ENCODE peak calls at places on chromosomes 5 and 9, in four cellular contexts. V is K562, G is HepG2, U is H1. N is an unnamed sample.

GRCh38 chr5:78610163-78610583 is 38.4 kb downstream of the LHFPL2 start:
- DNase-seq in V (no peak), G (no peak), U (no peak), N (no peak)

GRCh38 chr9:68780735-68781134 is 75.7 kb downstream of the PIP5K1B start:
- DNase-seq in V (peak), G (peak), U (no peak), N (no peak)

GRCh38 chr9:109806506-109807115 is 26.6 kb downstream of the PALM2AKAP2 start:
- DNase-seq in V (no peak), G (no peak), U (no peak), N (no peak)

GRCh38 chr5:62720036-62720441 is 141.4 kb downstream of the LRRC70 start:
- DNase-seq in V (peak), G (peak), U (peak), N (peak)

GRCh38 chr9:19229725-19230355 is 653 bp upstream of the DENND4C start:
- DNase-seq in V (peak), G (peak), U (peak), N (peak)

GRCh38 chr5:90560771-90561170 is 2.2 kb downstream of the ADGRV1 start:
- DNase-seq in V (no peak), G (no peak), U (no peak), N (no peak)

GRCh38 chr5:94901071-94901979 is 282.9 kb downstream of the SLF1 start:
- DNase-seq in V (no peak), G (no peak), U (no peak), N (no peak)

GRCh38 chr5:1479581-1480188 is 34.4 kb upstream of the SLC6A3 start:
- DNase-seq in V (peak), G (peak), U (no peak), N (no peak)

GRCh38 chr9:95130484-95130883 is 187.0 kb downstream of the FANCC start:
- DNase-seq in V (no peak), G (no peak), U (no peak), N (no peak)

GRCh38 chr9:136225748-136226679 is 19.6 kb downstream of the QSOX2 start:
- DNase-seq in V (peak), G (peak), U (peak), N (peak)

GRCh38 chr9:14336244-14336643 is 22.3 kb upstream of the NFIB start:
- DNase-seq in V (no peak), G (no peak), U (no peak), N (no peak)

GRCh38 chr9:124032247-124032646 is 20.7 kb downstream of the LHX2 start:
- DNase-seq in V (no peak), G (no peak), U (no peak), N (no peak)

GRCh38 chr5:56396634-56397033 is 163.5 kb upstream of the ANKRD55 start:
- DNase-seq in V (no peak), G (no peak), U (no peak), N (no peak)

GRCh38 chr5:6775595-6775994 is 62.4 kb downstream of the TENT4A start:
- DNase-seq in V (no peak), G (no peak), U (no peak), N (no peak)

GRCh38 chr5:142819816-142820215 is 49.6 kb downstream of the ARHGAP26 start:
- DNase-seq in V (no peak), G (no peak), U (no peak), N (no peak)

GRCh38 chr5:179209359-179210150 is 135.7 kb downstream of the ADAMTS2 start:
- DNase-seq in V (no peak), G (no peak), U (no peak), N (no peak)

GRCh38 chr5:61409568-61409967 is 77.5 kb downstream of the ZSWIM6 start:
- DNase-seq in V (peak), G (peak), U (no peak), N (peak)

GRCh38 chr9:129501771-129502324 is 119.1 kb downstream of the C9orf50 start:
- DNase-seq in V (no peak), G (no peak), U (no peak), N (no peak)

GRCh38 chr5:127307868-127308267 is 17.3 kb downstream of the MEGF10 start:
- DNase-seq in V (no peak), G (no peak), U (no peak), N (no peak)

GRCh38 chr5:174571662-174572397 is 152.6 kb upstream of the MSX2 start:
- DNase-seq in V (no peak), G (peak), U (no peak), N (peak)

GRCh38 chr5:98768160-98769005 is 5.1 kb upstream of the RGMB start:
- DNase-seq in V (peak), G (peak), U (peak), N (no peak)

GRCh38 chr9:70435948-70436347 is 21.5 kb upstream of the KLF9 start:
- DNase-seq in V (no peak), G (no peak), U (no peak), N (no peak)
- TF ChIP-seq ATF3 in V (no peak), G (no peak), U (no peak), N (no peak)

DNA sequence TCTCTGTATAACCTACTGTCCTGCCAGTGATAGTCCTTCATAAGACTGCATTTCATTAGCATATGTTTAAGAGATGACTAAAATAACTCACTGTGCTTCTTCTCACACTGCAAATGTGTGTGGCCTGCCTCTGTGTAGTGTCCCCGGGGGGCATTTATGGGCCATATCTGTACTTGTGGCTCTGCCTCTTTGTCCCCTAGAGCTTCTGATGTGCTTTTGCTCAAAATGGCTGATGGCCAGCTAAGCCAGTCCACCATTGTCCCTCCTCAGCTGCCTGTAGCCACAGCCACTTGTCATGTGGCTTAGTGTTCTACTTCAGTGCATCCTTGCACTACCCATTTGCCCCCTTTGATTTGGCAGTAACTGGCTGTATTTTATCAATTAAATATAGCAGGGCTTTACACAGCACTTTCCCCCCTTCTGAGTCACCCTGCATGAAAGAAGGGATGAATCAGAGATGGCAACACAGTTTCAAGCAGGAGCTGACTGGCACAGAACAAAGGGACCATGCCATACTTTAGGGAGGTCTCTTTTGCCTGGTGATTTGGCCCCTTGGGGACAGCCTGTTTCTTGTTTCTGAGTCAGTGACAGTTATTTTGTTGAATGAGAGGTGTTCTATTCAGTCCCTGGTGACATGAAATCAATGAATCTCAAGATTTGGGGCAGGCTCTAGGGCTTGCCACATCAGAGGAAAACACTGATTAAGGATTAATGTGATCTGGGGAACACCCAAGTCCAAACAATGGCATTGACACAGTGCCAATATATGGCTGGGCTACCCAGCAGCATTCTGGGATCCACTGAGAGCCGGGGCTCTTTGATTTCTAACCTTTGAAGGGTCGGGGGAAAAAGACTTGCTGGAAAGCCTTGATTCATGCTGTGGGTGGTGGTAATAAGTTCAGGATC is 245.5 kb downstream of the SMARCA2 start:
- DNase-seq in V (no peak), G (no peak), U (no peak), N (peak)
- TF ChIP-seq JUND in V (no peak), G (no peak), U (no peak), N (peak)

DNA sequence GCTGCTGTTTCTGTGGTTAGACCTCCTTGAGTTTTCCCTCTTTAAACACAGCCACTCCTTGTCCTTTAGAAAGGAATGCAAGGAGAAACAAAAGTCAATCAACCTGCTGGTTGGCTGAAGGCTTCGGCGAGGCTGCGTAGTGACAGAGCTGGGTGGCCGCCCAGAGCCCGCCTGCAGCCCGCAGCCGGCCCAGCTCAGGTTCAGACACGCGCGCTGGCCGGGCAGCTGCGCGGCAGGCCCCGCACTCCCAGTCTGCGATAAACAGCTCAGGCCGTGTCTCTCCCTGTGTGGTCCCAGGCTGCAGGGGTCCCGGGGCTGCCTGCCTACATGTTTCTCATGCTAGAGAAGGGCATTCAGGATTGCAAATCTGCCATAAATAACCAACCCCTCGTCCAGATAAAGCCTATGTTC is 115.4 kb downstream of the HSD17B3 start:
- DNase-seq in V (no peak), G (no peak), U (peak), N (no peak)
- TF ChIP-seq FOSL1 in V (no peak), G (no peak), U (no peak), N (no peak)

GRCh38 chr5:107808671-107809137 is 138.0 kb upstream of the EFNA5 start:
- DNase-seq in V (no peak), G (peak), U (peak), N (no peak)
- TF ChIP-seq ATF3 in V (no peak), G (no peak), U (no peak), N (no peak)

GRCh38 chr5:144017119-144017518 is 153.3 kb downstream of the YIPF5 start:
- DNase-seq in V (no peak), G (no peak), U (no peak), N (no peak)

GRCh38 chr5:144013816-144014215 is 156.6 kb downstream of the YIPF5 start:
- DNase-seq in V (no peak), G (no peak), U (no peak), N (no peak)

GRCh38 chr5:144017631-144018030 is 152.8 kb downstream of the YIPF5 start:
- DNase-seq in V (no peak), G (no peak), U (no peak), N (no peak)
- TF ChIP-seq JUND in V (no peak), G (no peak), U (no peak), N (no peak)

GRCh38 chr5:97628011-97628410 is 445.0 kb upstream of the RIOK2 start:
- DNase-seq in V (no peak), G (no peak), U (no peak), N (no peak)
- TF ChIP-seq FOSL1 in V (no peak), G (no peak), U (no peak), N (no peak)

DNA sequence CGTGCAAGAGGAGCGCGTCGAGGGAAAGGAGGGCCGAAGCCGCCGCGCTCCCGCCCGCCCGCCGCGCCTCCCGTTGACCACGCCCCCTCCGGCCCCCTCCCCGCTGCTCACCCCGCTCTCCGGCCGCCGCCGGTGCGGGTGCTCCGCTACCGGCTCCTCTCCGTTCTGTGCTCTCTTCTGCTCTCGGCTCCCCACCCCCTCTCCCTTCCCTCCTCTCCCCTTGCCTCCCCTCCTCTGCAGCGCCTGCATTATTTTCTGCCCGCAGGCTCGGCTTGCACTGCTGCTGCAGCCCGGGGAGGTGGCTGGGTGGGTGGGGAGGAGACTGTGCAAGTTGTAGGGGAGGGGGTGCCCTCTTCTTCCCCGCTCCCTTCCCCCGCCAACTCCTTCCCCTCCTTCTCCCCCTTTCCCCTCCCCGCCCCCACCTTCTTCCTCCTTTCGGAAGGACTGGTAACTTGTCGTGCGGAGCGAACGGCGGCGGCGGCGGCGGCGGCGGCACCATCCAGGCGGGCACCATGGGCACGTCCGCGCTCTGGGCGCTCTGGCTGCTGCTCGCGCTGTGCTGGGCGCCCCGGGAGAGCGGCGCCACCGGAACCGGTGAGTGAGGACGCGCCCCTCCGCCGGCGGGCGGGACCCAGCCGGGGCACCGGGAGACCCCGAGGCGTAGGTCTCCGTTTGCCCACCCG is at the start of gene VLDLR:
- DNase-seq in V (peak), G (no peak), U (no peak), N (no peak)
- TF ChIP-seq ATF3 in V (no peak), G (no peak), U (no peak), N (no peak)

GRCh38 chr5:158600679-158601078 is 499.0 kb downstream of the EBF1 start:
- DNase-seq in V (no peak), G (no peak), U (no peak), N (no peak)

GRCh38 chr5:158601118-158601517 is 498.6 kb downstream of the EBF1 start:
- DNase-seq in V (no peak), G (no peak), U (no peak), N (no peak)

GRCh38 chr5:158602981-158603380 is 496.7 kb downstream of the EBF1 start:
- DNase-seq in V (no peak), G (no peak), U (no peak), N (no peak)

GRCh38 chr5:158594595-158595242 is 505.0 kb downstream of the EBF1 start:
- DNase-seq in V (no peak), G (no peak), U (no peak), N (no peak)

DNA sequence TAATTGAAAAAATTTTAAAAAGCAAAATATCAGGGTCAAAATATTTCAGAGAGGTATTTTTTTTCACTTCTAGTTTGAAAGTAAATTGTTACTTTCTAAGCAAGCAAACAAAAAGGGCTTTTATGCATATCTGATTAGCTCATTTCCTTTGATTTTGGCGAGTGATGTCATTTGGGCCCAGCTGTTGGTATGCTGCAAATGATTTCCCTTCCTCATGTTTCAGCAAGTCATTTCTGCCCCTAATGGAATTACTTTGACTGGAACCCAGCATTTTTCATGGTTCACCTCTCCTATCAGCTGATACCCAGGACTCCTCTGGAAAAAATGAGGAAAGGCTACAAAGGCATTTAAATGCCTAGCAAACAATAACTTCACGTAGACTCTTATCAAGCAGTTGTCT is 500.6 kb downstream of the EBF1 start:
- DNase-seq in V (no peak), G (no peak), U (no peak), N (no peak)
- TF ChIP-seq JUND in V (no peak), G (no peak), U (no peak), N (no peak)

GRCh38 chr5:164355267-164355830 is 849.9 kb downstream of the MAT2B start:
- DNase-seq in V (peak), G (no peak), U (no peak), N (no peak)
- TF ChIP-seq FOSL1 in V (no peak), G (no peak), U (no peak), N (no peak)

N was measured in HCT116.